ENCODE peak calls at places on chromosome 11, in five cellular contexts. F is NCI-H1694; P is iPS DF 19.7; M is COR-L47; V is activated naive CD8-positive, alpha-beta T cell treated with anti-CD3 and anti-CD28 coated beads, Interleukin-2, amount 50 U/mL, for 24 hours. C is an unnamed sample.
A peak's percentile ranks its signal among the peaks of the same experiment; 100 is the strongest.

GRCh38 chr11:119709638-119710346 is 19.2 kb downstream of the NECTIN1 start:
- DNase-seq in F (peak; percentile 66), P (peak; percentile 67), M (no peak), V (peak; percentile 34), C (peak; percentile 88)

GRCh38 chr11:69644071-69644961 is 3.4 kb downstream of the CCND1 start:
- DNase-seq in F (no peak), P (no peak), M (peak; percentile 48), V (no peak), C (peak; percentile 24)

GRCh38 chr11:27497284-27497866 is 9.2 kb downstream of the LIN7C start:
- DNase-seq in F (peak; percentile 10), P (no peak), M (no peak), V (no peak), C (peak; percentile 55)

GRCh38 chr11:129490004-129490403 is 114.4 kb downstream of the BARX2 start:
- DNase-seq in F (no peak), P (no peak), M (no peak), V (no peak), C (no peak)

GRCh38 chr11:26228778-26229177 is 103.2 kb upstream of the ANO3 start:
- DNase-seq in F (no peak), P (no peak), M (no peak), V (no peak), C (no peak)

GRCh38 chr11:88603499-88603898 is 266.0 kb upstream of the CTSC start:
- DNase-seq in F (no peak), P (no peak), M (no peak), V (no peak), C (no peak)

GRCh38 chr11:47917643-47918369 is 62.6 kb upstream of the PTPRJ start:
- DNase-seq in F (peak; percentile 35), P (peak; percentile 57), M (peak; percentile 76), V (no peak), C (peak; percentile 97)

GRCh38 chr11:116199182-116199581 is 573.6 kb downstream of the BUD13 start:
- DNase-seq in F (no peak), P (no peak), M (peak; percentile 92), V (no peak), C (peak; percentile 84)

GRCh38 chr11:78465169-78465942 is 47.7 kb upstream of the GAB2 start:
- DNase-seq in F (no peak), P (no peak), M (no peak), V (peak; percentile 12), C (no peak)

GRCh38 chr11:112285918-112286317 is 25.3 kb upstream of the PLET1 start:
- DNase-seq in F (no peak), P (no peak), M (no peak), V (no peak), C (no peak)

GRCh38 chr11:1819115-1819514 is 15.7 kb upstream of the SYT8 start:
- DNase-seq in F (no peak), P (no peak), M (no peak), V (no peak), C (no peak)

GRCh38 chr11:107929611-107930200 is 1.5 kb downstream of the RAB39A start:
- DNase-seq in F (peak; percentile 5), P (no peak), M (peak; percentile 8), V (no peak), C (peak; percentile 20)

GRCh38 chr11:19173004-19173689 is 28.6 kb downstream of the CSRP3 start:
- DNase-seq in F (no peak), P (no peak), M (no peak), V (no peak), C (no peak)

GRCh38 chr11:101862410-101863233 is 52.2 kb upstream of the CEP126 start:
- DNase-seq in F (no peak), P (peak; percentile 12), M (peak; percentile 39), V (no peak), C (peak; percentile 5)

GRCh38 chr11:3201677-3202181 is 16.9 kb downstream of the MRGPRG start:
- DNase-seq in F (no peak), P (no peak), M (no peak), V (no peak), C (no peak)

GRCh38 chr11:66035653-66036333 is 9.5 kb upstream of the CATSPER1 start:
- DNase-seq in F (no peak), P (no peak), M (no peak), V (no peak), C (peak; percentile 10)